ENCODE peak calls at places on chromosomes 5 and 9, in six cellular contexts. One of them, this sample, is unnamed.

GRCh38 chr5:71533614-71534013 is 53.5 kb upstream of the MCCC2 start:
- DNase-seq in heart left ventricle: no peak
- DNase-seq in A549: no peak
- DNase-seq in uterus: no peak
- DNase-seq in prostate gland: no peak
- DNase-seq in endothelial cell of umbilical vein: peak
- DNase-seq in this sample: peak

GRCh38 chr9:456365-456764 is 241.7 kb downstream of the DOCK8 start:
- DNase-seq in prostate gland: no peak
- DNase-seq in heart left ventricle: peak
- DNase-seq in A549: no peak
- DNase-seq in uterus: peak
- DNase-seq in endothelial cell of umbilical vein: no peak
- DNase-seq in this sample: no peak

GRCh38 chr5:142181096-142181495 is 72.5 kb downstream of the NDFIP1 start:
- DNase-seq in uterus: no peak
- DNase-seq in endothelial cell of umbilical vein: no peak
- DNase-seq in prostate gland: no peak
- DNase-seq in A549: no peak
- DNase-seq in heart left ventricle: no peak
- DNase-seq in this sample: no peak

GRCh38 chr5:10601246-10602030 is 37.6 kb downstream of the ANKRD33B start:
- DNase-seq in uterus: peak
- DNase-seq in A549: peak
- DNase-seq in heart left ventricle: peak
- DNase-seq in endothelial cell of umbilical vein: peak
- DNase-seq in prostate gland: peak
- DNase-seq in this sample: peak

GRCh38 chr5:14220642-14221041 is 77.5 kb downstream of the TRIO start:
- DNase-seq in uterus: no peak
- DNase-seq in prostate gland: no peak
- DNase-seq in A549: no peak
- DNase-seq in heart left ventricle: no peak
- DNase-seq in endothelial cell of umbilical vein: no peak
- DNase-seq in this sample: no peak

GRCh38 chr5:150318613-150319483 is 16.1 kb upstream of the ARSI start:
- DNase-seq in endothelial cell of umbilical vein: no peak
- DNase-seq in A549: no peak
- DNase-seq in heart left ventricle: no peak
- DNase-seq in prostate gland: no peak
- DNase-seq in uterus: no peak
- DNase-seq in this sample: no peak

GRCh38 chr5:56003179-56003578 is 8.4 kb upstream of the IL6ST start:
- DNase-seq in A549: peak
- DNase-seq in heart left ventricle: no peak
- DNase-seq in endothelial cell of umbilical vein: no peak
- DNase-seq in uterus: no peak
- DNase-seq in prostate gland: no peak
- DNase-seq in this sample: peak

GRCh38 chr9:21750021-21750735 is 52.3 kb upstream of the MTAP start:
- DNase-seq in endothelial cell of umbilical vein: peak
- DNase-seq in prostate gland: no peak
- DNase-seq in uterus: no peak
- DNase-seq in heart left ventricle: no peak
- DNase-seq in A549: no peak
- DNase-seq in this sample: no peak

GRCh38 chr9:6975198-6975597 is 217.4 kb downstream of the KDM4C start:
- DNase-seq in prostate gland: no peak
- DNase-seq in heart left ventricle: no peak
- DNase-seq in endothelial cell of umbilical vein: no peak
- DNase-seq in uterus: no peak
- DNase-seq in A549: no peak
- DNase-seq in this sample: no peak

GRCh38 chr9:124779368-124780059 is 2.6 kb downstream of the OLFML2A start:
- DNase-seq in endothelial cell of umbilical vein: peak
- DNase-seq in heart left ventricle: no peak
- DNase-seq in A549: peak
- DNase-seq in uterus: peak
- DNase-seq in prostate gland: no peak
- DNase-seq in this sample: no peak

GRCh38 chr5:86129009-86129408 is 488.7 kb upstream of the COX7C start:
- DNase-seq in heart left ventricle: no peak
- DNase-seq in uterus: no peak
- DNase-seq in prostate gland: no peak
- DNase-seq in endothelial cell of umbilical vein: no peak
- DNase-seq in A549: no peak
- DNase-seq in this sample: no peak

GRCh38 chr5:136906545-136906944 is 541.2 kb upstream of the TRPC7 start:
- DNase-seq in prostate gland: no peak
- DNase-seq in endothelial cell of umbilical vein: no peak
- DNase-seq in heart left ventricle: no peak
- DNase-seq in A549: no peak
- DNase-seq in uterus: no peak
- DNase-seq in this sample: no peak

GRCh38 chr5:173298213-173298933 is 29.8 kb downstream of the STC2 start:
- DNase-seq in prostate gland: no peak
- DNase-seq in A549: no peak
- DNase-seq in heart left ventricle: no peak
- DNase-seq in endothelial cell of umbilical vein: no peak
- DNase-seq in uterus: no peak
- DNase-seq in this sample: no peak

GRCh38 chr9:5569357-5569756 is 59.0 kb downstream of the PDCD1LG2 start:
- DNase-seq in prostate gland: no peak
- DNase-seq in heart left ventricle: no peak
- DNase-seq in A549: no peak
- DNase-seq in uterus: no peak
- DNase-seq in endothelial cell of umbilical vein: no peak
- DNase-seq in this sample: peak

GRCh38 chr5:150656191-150657132 is 4.6 kb upstream of the MYOZ3 start:
- DNase-seq in heart left ventricle: peak
- DNase-seq in endothelial cell of umbilical vein: peak
- DNase-seq in A549: peak
- DNase-seq in prostate gland: peak
- DNase-seq in uterus: peak
- DNase-seq in this sample: peak

GRCh38 chr9:109863961-109864360 is 84.0 kb downstream of the PALM2AKAP2 start:
- DNase-seq in uterus: no peak
- DNase-seq in heart left ventricle: no peak
- DNase-seq in endothelial cell of umbilical vein: no peak
- DNase-seq in A549: no peak
- DNase-seq in prostate gland: no peak
- DNase-seq in this sample: no peak

GRCh38 chr9:133881671-133882381 is 110.3 kb downstream of the VAV2 start:
- DNase-seq in A549: no peak
- DNase-seq in prostate gland: peak
- DNase-seq in endothelial cell of umbilical vein: no peak
- DNase-seq in uterus: no peak
- DNase-seq in heart left ventricle: no peak
- DNase-seq in this sample: no peak

GRCh38 chr5:168269950-168270349 is 21.5 kb upstream of the WWC1 start:
- DNase-seq in uterus: no peak
- DNase-seq in prostate gland: no peak
- DNase-seq in A549: no peak
- DNase-seq in heart left ventricle: no peak
- DNase-seq in endothelial cell of umbilical vein: no peak
- DNase-seq in this sample: peak

GRCh38 chr5:64947031-64947430 is 178.3 kb downstream of the CWC27 start:
- DNase-seq in A549: no peak
- DNase-seq in endothelial cell of umbilical vein: peak
- DNase-seq in heart left ventricle: no peak
- DNase-seq in uterus: no peak
- DNase-seq in prostate gland: peak
- DNase-seq in this sample: peak

GRCh38 chr5:71830626-71831539 is 111.8 kb downstream of the CARTPT start:
- DNase-seq in uterus: peak
- DNase-seq in endothelial cell of umbilical vein: peak
- DNase-seq in A549: no peak
- DNase-seq in prostate gland: peak
- DNase-seq in heart left ventricle: peak
- DNase-seq in this sample: no peak

GRCh38 chr5:158268286-158268685 is 409.3 kb upstream of the CLINT1 start:
- DNase-seq in prostate gland: no peak
- DNase-seq in uterus: no peak
- DNase-seq in heart left ventricle: no peak
- DNase-seq in A549: no peak
- DNase-seq in endothelial cell of umbilical vein: no peak
- DNase-seq in this sample: no peak

GRCh38 chr5:32308951-32309350 is 3.8 kb downstream of the MTMR12 start:
- DNase-seq in A549: no peak
- DNase-seq in endothelial cell of umbilical vein: no peak
- DNase-seq in prostate gland: no peak
- DNase-seq in heart left ventricle: no peak
- DNase-seq in uterus: no peak
- DNase-seq in this sample: no peak

GRCh38 chr5:90356612-90357011 is 52.9 kb downstream of the CETN3 start:
- DNase-seq in uterus: no peak
- DNase-seq in heart left ventricle: no peak
- DNase-seq in prostate gland: no peak
- DNase-seq in endothelial cell of umbilical vein: no peak
- DNase-seq in A549: no peak
- DNase-seq in this sample: no peak

GRCh38 chr9:68431307-68431706 is 74.9 kb downstream of the PGM5 start:
- DNase-seq in prostate gland: no peak
- DNase-seq in endothelial cell of umbilical vein: no peak
- DNase-seq in A549: no peak
- DNase-seq in heart left ventricle: no peak
- DNase-seq in uterus: no peak
- DNase-seq in this sample: no peak

GRCh38 chr9:136707011-136707410 is 5.4 kb upstream of the DIPK1B start:
- DNase-seq in uterus: no peak
- DNase-seq in prostate gland: no peak
- DNase-seq in A549: no peak
- DNase-seq in heart left ventricle: no peak
- DNase-seq in endothelial cell of umbilical vein: no peak
- DNase-seq in this sample: no peak

GRCh38 chr5:38375423-38375822 is 117.1 kb downstream of the EGFLAM start:
- DNase-seq in endothelial cell of umbilical vein: no peak
- DNase-seq in prostate gland: no peak
- DNase-seq in uterus: no peak
- DNase-seq in heart left ventricle: no peak
- DNase-seq in A549: no peak
- DNase-seq in this sample: no peak

GRCh38 chr9:91945277-91946074 is 4.6 kb downstream of the ROR2 start:
- DNase-seq in A549: no peak
- DNase-seq in endothelial cell of umbilical vein: no peak
- DNase-seq in uterus: peak
- DNase-seq in prostate gland: peak
- DNase-seq in heart left ventricle: no peak
- DNase-seq in this sample: peak

GRCh38 chr5:68332546-68332945 is 117.0 kb downstream of the PIK3R1 start:
- DNase-seq in prostate gland: no peak
- DNase-seq in heart left ventricle: no peak
- DNase-seq in endothelial cell of umbilical vein: peak
- DNase-seq in A549: no peak
- DNase-seq in uterus: no peak
- DNase-seq in this sample: no peak

GRCh38 chr9:108671794-108672193 is 184.0 kb downstream of the ACTL7B start:
- DNase-seq in uterus: no peak
- DNase-seq in endothelial cell of umbilical vein: no peak
- DNase-seq in heart left ventricle: no peak
- DNase-seq in prostate gland: no peak
- DNase-seq in A549: no peak
- DNase-seq in this sample: no peak

GRCh38 chr9:87500491-87500890 is 2.8 kb downstream of the DAPK1 start:
- DNase-seq in uterus: no peak
- DNase-seq in prostate gland: no peak
- DNase-seq in heart left ventricle: no peak
- DNase-seq in endothelial cell of umbilical vein: peak
- DNase-seq in A549: no peak
- DNase-seq in this sample: peak

GRCh38 chr5:7886849-7887460 is 18.0 kb downstream of the MTRR start:
- DNase-seq in A549: peak
- DNase-seq in heart left ventricle: no peak
- DNase-seq in uterus: no peak
- DNase-seq in prostate gland: no peak
- DNase-seq in endothelial cell of umbilical vein: peak
- DNase-seq in this sample: peak

GRCh38 chr9:127793093-127793708 is 7.4 kb downstream of the CDK9 start:
- DNase-seq in uterus: no peak
- DNase-seq in prostate gland: no peak
- DNase-seq in endothelial cell of umbilical vein: peak
- DNase-seq in heart left ventricle: no peak
- DNase-seq in A549: no peak
- DNase-seq in this sample: no peak
- TF ChIP-seq POLR2A in uterus: no peak
- TF ChIP-seq POLR2A in prostate gland: no peak
- TF ChIP-seq POLR2A in endothelial cell of umbilical vein: peak
- TF ChIP-seq POLR2A in heart left ventricle: no peak
- TF ChIP-seq POLR2A in A549: no peak
- TF ChIP-seq POLR2A in this sample: no peak

DNA sequence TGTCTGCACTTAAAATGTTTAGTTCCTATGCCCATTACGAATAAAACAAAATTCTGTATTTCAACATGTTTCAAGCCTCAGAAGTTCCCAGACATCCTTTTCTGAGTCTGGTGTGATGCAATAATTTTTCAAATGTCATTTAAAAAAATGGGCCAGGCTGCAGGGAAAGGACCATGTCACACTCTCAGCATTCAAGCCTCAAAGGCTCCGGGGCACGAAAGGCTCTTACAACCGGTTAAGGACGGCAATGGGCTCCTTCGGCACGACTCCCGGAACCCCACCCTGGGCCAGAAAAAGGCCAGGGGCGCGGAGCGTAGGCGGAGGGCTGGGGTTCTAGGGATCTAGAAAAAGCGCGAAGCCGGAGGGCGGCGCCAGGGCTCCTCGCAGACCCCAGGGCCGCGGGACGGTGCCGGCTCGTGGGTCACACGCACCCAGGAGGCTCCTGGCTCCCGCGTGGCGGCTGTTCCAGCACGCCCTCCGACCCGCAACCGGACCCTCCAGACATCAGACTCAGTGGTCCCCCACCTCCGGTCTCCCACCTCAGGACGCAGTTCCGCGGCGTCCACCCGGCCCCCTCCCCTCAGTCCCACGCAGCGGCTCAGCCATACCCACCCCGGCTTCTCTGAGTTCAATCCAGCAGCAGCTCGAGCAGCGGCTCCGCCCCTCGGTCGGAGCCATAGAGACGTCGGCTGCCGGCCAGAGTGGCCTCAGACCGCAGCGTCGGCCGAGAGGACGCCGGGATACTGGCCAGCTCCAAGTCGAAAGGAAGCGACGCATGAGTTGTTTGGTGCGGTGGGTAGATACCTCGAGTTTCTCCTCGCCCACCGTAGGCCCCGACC is at the start of gene TMEM267:
- DNase-seq in endothelial cell of umbilical vein: peak
- DNase-seq in heart left ventricle: peak
- DNase-seq in A549: peak
- DNase-seq in uterus: peak
- DNase-seq in prostate gland: peak
- DNase-seq in this sample: peak
- TF ChIP-seq POLR2A in endothelial cell of umbilical vein: peak
- TF ChIP-seq POLR2A in heart left ventricle: peak
- TF ChIP-seq POLR2A in A549: peak
- TF ChIP-seq POLR2A in uterus: peak
- TF ChIP-seq POLR2A in prostate gland: peak
- TF ChIP-seq POLR2A in this sample: peak

GRCh38 chr9:127698985-127699670 is 7.7 kb upstream of the CFAP157 start:
- DNase-seq in endothelial cell of umbilical vein: peak
- DNase-seq in prostate gland: peak
- DNase-seq in heart left ventricle: peak
- DNase-seq in uterus: peak
- DNase-seq in A549: peak
- DNase-seq in this sample: peak
- TF ChIP-seq POLR2A in endothelial cell of umbilical vein: peak
- TF ChIP-seq POLR2A in prostate gland: peak
- TF ChIP-seq POLR2A in heart left ventricle: peak
- TF ChIP-seq POLR2A in uterus: peak
- TF ChIP-seq POLR2A in A549: peak
- TF ChIP-seq POLR2A in this sample: peak

GRCh38 chr9:95801797-95802196 is 73.7 kb upstream of the ERCC6L2 start:
- DNase-seq in prostate gland: no peak
- DNase-seq in uterus: no peak
- DNase-seq in heart left ventricle: no peak
- DNase-seq in A549: no peak
- DNase-seq in endothelial cell of umbilical vein: peak
- DNase-seq in this sample: no peak
- TF ChIP-seq POLR2A in prostate gland: no peak
- TF ChIP-seq POLR2A in uterus: no peak
- TF ChIP-seq POLR2A in heart left ventricle: no peak
- TF ChIP-seq POLR2A in A549: no peak
- TF ChIP-seq POLR2A in endothelial cell of umbilical vein: no peak
- TF ChIP-seq POLR2A in this sample: no peak

This sample was measured in erythroblast.